ENCODE peak calls at places on chromosome 9, in six cellular contexts. One of them, this sample, is unnamed.

GRCh38 chr9:2241461-2241874 is 226.3 kb downstream of the SMARCA2 start:
- DNase-seq in effector memory CD4-positive, alpha-beta T cell: no peak
- DNase-seq in left ventricle myocardium inferior: peak; percentile 30
- DNase-seq in colonic mucosa: peak; percentile 22
- DNase-seq in pancreas: peak; percentile 55
- DNase-seq in adrenal gland: peak; percentile 31
- DNase-seq in this sample: peak; percentile 49

GRCh38 chr9:89278997-89279739 is 31.8 kb upstream of the CKS2 start:
- DNase-seq in effector memory CD4-positive, alpha-beta T cell: no peak
- DNase-seq in left ventricle myocardium inferior: no peak
- DNase-seq in colonic mucosa: peak; percentile 27
- DNase-seq in pancreas: no peak
- DNase-seq in adrenal gland: no peak
- DNase-seq in this sample: peak; percentile 71

GRCh38 chr9:37381094-37381741 is 41.3 kb upstream of the GRHPR start:
- DNase-seq in effector memory CD4-positive, alpha-beta T cell: no peak
- DNase-seq in left ventricle myocardium inferior: no peak
- DNase-seq in colonic mucosa: no peak
- DNase-seq in pancreas: no peak
- DNase-seq in adrenal gland: peak; percentile 64
- DNase-seq in this sample: no peak

GRCh38 chr9:125183054-125183453 is 6.5 kb downstream of the PPP6C start:
- DNase-seq in effector memory CD4-positive, alpha-beta T cell: no peak
- DNase-seq in left ventricle myocardium inferior: no peak
- DNase-seq in colonic mucosa: no peak
- DNase-seq in pancreas: no peak
- DNase-seq in adrenal gland: no peak
- DNase-seq in this sample: no peak

GRCh38 chr9:120446681-120447080 is 133.3 kb downstream of the CDK5RAP2 start:
- DNase-seq in effector memory CD4-positive, alpha-beta T cell: no peak
- DNase-seq in left ventricle myocardium inferior: no peak
- DNase-seq in colonic mucosa: no peak
- DNase-seq in pancreas: no peak
- DNase-seq in adrenal gland: no peak
- DNase-seq in this sample: no peak

GRCh38 chr9:76687861-76688374 is 76.3 kb upstream of the PCA3 start:
- DNase-seq in effector memory CD4-positive, alpha-beta T cell: no peak
- DNase-seq in left ventricle myocardium inferior: no peak
- DNase-seq in colonic mucosa: no peak
- DNase-seq in pancreas: no peak
- DNase-seq in adrenal gland: no peak
- DNase-seq in this sample: no peak

GRCh38 chr9:72292874-72293607 is 72.0 kb downstream of the ZFAND5 start:
- DNase-seq in effector memory CD4-positive, alpha-beta T cell: no peak
- DNase-seq in left ventricle myocardium inferior: no peak
- DNase-seq in colonic mucosa: peak; percentile 75
- DNase-seq in pancreas: no peak
- DNase-seq in adrenal gland: no peak
- DNase-seq in this sample: no peak

GRCh38 chr9:72441296-72442211 is 76.5 kb upstream of the ZFAND5 start:
- DNase-seq in effector memory CD4-positive, alpha-beta T cell: no peak
- DNase-seq in left ventricle myocardium inferior: no peak
- DNase-seq in colonic mucosa: no peak
- DNase-seq in pancreas: no peak
- DNase-seq in adrenal gland: no peak
- DNase-seq in this sample: no peak

GRCh38 chr9:14352549-14352948 is 38.6 kb upstream of the NFIB start:
- DNase-seq in effector memory CD4-positive, alpha-beta T cell: no peak
- DNase-seq in left ventricle myocardium inferior: no peak
- DNase-seq in colonic mucosa: no peak
- DNase-seq in pancreas: no peak
- DNase-seq in adrenal gland: no peak
- DNase-seq in this sample: no peak

GRCh38 chr9:79387091-79387490 is 184.7 kb upstream of the TLE4 start:
- DNase-seq in effector memory CD4-positive, alpha-beta T cell: no peak
- DNase-seq in left ventricle myocardium inferior: no peak
- DNase-seq in colonic mucosa: no peak
- DNase-seq in pancreas: no peak
- DNase-seq in adrenal gland: no peak
- DNase-seq in this sample: no peak

GRCh38 chr9:84996049-84996448 is 326.5 kb downstream of the NTRK2 start:
- DNase-seq in effector memory CD4-positive, alpha-beta T cell: no peak
- DNase-seq in left ventricle myocardium inferior: no peak
- DNase-seq in colonic mucosa: no peak
- DNase-seq in pancreas: no peak
- DNase-seq in adrenal gland: no peak
- DNase-seq in this sample: no peak

GRCh38 chr9:120299785-120300184 is 280.2 kb downstream of the CDK5RAP2 start:
- DNase-seq in effector memory CD4-positive, alpha-beta T cell: no peak
- DNase-seq in left ventricle myocardium inferior: no peak
- DNase-seq in colonic mucosa: no peak
- DNase-seq in pancreas: no peak
- DNase-seq in adrenal gland: no peak
- DNase-seq in this sample: no peak

GRCh38 chr9:95874303-95874988 is 1.0 kb upstream of the ERCC6L2 start:
- DNase-seq in effector memory CD4-positive, alpha-beta T cell: no peak
- DNase-seq in left ventricle myocardium inferior: no peak
- DNase-seq in colonic mucosa: peak; percentile 28
- DNase-seq in pancreas: no peak
- DNase-seq in adrenal gland: peak; percentile 43
- DNase-seq in this sample: no peak

GRCh38 chr9:20599195-20599594 is 23.1 kb downstream of the MLLT3 start:
- DNase-seq in effector memory CD4-positive, alpha-beta T cell: no peak
- DNase-seq in left ventricle myocardium inferior: no peak
- DNase-seq in colonic mucosa: no peak
- DNase-seq in pancreas: no peak
- DNase-seq in adrenal gland: no peak
- DNase-seq in this sample: no peak

DNA sequence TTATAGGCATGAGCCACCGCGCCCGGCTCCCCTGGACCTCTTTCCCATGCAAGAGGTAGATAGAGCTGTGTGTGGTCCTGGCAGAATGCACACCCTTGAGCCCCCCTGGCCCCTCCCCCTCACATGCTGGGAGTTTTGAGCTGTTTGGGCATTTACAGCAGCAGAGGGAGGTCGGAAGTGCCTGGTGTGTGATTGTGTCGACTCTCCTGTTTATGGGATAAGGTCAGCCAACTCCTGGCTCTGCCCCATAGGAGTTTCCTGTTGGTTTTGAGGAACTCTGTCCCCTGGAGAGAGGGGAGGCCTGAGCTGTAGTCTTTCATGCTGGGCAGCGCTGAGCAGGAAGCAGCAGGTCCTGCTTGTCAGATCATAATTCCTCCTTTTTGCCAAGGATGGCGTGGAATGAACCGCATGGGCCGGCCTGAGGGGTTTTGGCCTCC is 6.0 kb downstream of the LRRC8A start:
- DNase-seq in effector memory CD4-positive, alpha-beta T cell: no peak
- DNase-seq in left ventricle myocardium inferior: no peak
- DNase-seq in colonic mucosa: no peak
- DNase-seq in pancreas: no peak
- DNase-seq in adrenal gland: no peak
- DNase-seq in this sample: no peak
- H3K4me3 ChIP-seq in effector memory CD4-positive, alpha-beta T cell: no peak overlapping the region
- H3K4me3 ChIP-seq in left ventricle myocardium inferior: peak overlapping the region; percentile 23
- H3K4me3 ChIP-seq in colonic mucosa: no peak overlapping the region
- H3K4me3 ChIP-seq in pancreas: no peak overlapping the region
- H3K4me3 ChIP-seq in adrenal gland: no peak overlapping the region
- H3K4me3 ChIP-seq in this sample: no peak overlapping the region

DNA sequence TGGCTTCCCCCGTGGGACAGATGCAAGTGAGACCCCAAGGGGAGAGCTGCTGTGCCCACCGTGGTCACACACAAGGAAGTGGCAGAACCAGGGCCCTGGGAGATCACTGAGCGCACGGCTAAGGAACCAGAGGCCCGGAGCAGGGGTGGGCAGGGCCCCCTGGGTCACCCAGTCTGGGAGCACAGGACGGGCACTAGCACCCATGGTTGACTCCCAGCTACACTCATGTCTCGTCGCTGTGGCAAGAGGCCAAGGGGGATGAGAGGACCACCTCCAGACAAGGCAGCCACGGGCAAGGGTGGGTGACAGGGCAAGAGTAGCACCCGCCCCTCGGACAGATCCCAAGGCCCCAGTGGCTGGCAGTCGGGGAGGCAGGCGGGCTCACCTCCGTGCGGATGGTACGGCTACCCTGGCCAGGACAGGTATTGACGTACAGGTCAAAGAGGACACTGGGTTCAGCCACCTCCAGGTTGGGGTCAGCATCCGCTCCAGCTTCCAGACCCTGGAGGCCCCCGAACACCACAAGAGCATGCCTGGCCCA is 5.1 kb downstream of the ENDOG start:
- DNase-seq in effector memory CD4-positive, alpha-beta T cell: no peak
- DNase-seq in left ventricle myocardium inferior: no peak
- DNase-seq in colonic mucosa: no peak
- DNase-seq in pancreas: no peak
- DNase-seq in adrenal gland: no peak
- DNase-seq in this sample: no peak
- H3K36me3 ChIP-seq in effector memory CD4-positive, alpha-beta T cell: peaks cover 50% of the 10 kb centered on the region
- H3K36me3 ChIP-seq in left ventricle myocardium inferior: peaks cover 71% of the 10 kb centered on the region
- H3K36me3 ChIP-seq in colonic mucosa: peaks cover 4% of the 10 kb centered on the region
- H3K36me3 ChIP-seq in pancreas: peaks cover 12% of the 10 kb centered on the region
- H3K36me3 ChIP-seq in adrenal gland: peaks cover 56% of the 10 kb centered on the region
- H3K36me3 ChIP-seq in this sample: no peaks in the 10 kb centered on the region

DNA sequence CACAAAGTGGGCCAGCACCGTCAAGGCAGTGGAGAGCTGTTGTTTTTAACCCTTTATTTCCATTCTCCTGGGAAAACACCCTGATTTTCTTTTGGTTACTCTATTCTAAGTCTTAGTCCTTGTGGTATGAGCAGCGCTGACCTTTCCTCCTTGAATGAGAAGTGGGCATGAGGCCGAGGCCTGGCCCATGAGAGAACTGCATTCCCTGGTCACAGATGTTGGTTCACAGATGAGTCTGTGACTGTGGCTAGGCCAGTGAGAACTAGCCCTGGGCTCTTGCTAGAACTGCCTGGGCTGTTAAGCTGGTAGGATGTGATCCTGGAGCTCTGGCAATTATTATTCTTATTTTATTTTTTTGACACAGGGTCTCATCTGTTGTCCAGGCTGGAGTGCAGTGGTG is 71.7 kb upstream of the KLF9 start:
- DNase-seq in effector memory CD4-positive, alpha-beta T cell: no peak
- DNase-seq in left ventricle myocardium inferior: no peak
- DNase-seq in colonic mucosa: no peak
- DNase-seq in pancreas: no peak
- DNase-seq in adrenal gland: no peak
- DNase-seq in this sample: no peak
- H3K4me1 ChIP-seq in effector memory CD4-positive, alpha-beta T cell: no peaks in the 10 kb centered on the region
- H3K4me1 ChIP-seq in left ventricle myocardium inferior: peaks cover 83% of the 10 kb centered on the region
- H3K4me1 ChIP-seq in colonic mucosa: no peaks in the 10 kb centered on the region
- H3K4me1 ChIP-seq in pancreas: peaks cover 8% of the 10 kb centered on the region
- H3K4me1 ChIP-seq in adrenal gland: peaks cover 11% of the 10 kb centered on the region
- H3K4me1 ChIP-seq in this sample: peaks cover under 1% of the 10 kb centered on the region

DNA sequence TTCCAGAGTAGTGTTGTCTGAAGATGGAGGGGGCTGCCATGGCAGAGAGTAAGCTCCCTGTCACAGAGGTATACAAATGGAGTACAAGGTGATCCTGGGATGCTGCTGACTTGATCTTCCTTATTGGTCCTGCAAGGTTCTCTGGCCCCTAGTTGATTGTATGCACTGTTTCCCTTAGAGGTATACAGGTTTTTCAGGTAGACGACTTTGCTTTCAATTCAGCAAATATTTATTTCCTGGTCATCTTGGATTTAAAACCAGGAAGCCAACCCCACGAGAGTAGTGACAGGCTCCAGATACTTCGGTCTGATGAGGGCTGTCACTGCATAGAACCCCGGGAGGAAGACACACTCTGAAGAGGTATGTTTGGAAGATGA is 16.5 kb upstream of the TRIM14 start:
- DNase-seq in effector memory CD4-positive, alpha-beta T cell: no peak
- DNase-seq in left ventricle myocardium inferior: no peak
- DNase-seq in colonic mucosa: no peak
- DNase-seq in pancreas: no peak
- DNase-seq in adrenal gland: no peak
- DNase-seq in this sample: no peak
- H3K4me3 ChIP-seq in effector memory CD4-positive, alpha-beta T cell: no peak overlapping the region
- H3K4me3 ChIP-seq in left ventricle myocardium inferior: no peak overlapping the region
- H3K4me3 ChIP-seq in colonic mucosa: no peak overlapping the region
- H3K4me3 ChIP-seq in pancreas: no peak overlapping the region
- H3K4me3 ChIP-seq in adrenal gland: no peak overlapping the region
- H3K4me3 ChIP-seq in this sample: no peak overlapping the region

DNA sequence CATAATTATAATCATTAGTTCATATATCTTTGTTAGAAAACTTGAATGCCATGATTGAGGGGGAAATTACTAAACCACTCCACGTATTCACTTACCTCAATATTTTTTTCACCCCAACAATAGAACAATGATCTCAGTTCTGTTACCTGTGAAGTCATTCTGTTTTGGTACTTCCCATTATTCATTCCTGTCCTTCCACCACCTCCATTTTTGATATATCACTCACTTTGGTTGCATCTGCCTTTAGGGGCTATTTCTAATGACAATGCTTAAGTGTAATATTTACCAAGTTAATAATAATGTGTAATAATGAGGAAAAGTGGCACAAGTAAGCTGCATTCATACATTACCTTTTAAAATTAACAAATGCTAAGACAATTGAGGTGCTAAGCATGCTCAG is 218.4 kb downstream of the SPATA31D1 start:
- DNase-seq in effector memory CD4-positive, alpha-beta T cell: no peak
- DNase-seq in left ventricle myocardium inferior: no peak
- DNase-seq in colonic mucosa: no peak
- DNase-seq in pancreas: no peak
- DNase-seq in adrenal gland: no peak
- DNase-seq in this sample: no peak
- H3K36me3 ChIP-seq in effector memory CD4-positive, alpha-beta T cell: no peaks in the 10 kb centered on the region
- H3K36me3 ChIP-seq in left ventricle myocardium inferior: no peaks in the 10 kb centered on the region
- H3K36me3 ChIP-seq in colonic mucosa: no peaks in the 10 kb centered on the region
- H3K36me3 ChIP-seq in pancreas: no peaks in the 10 kb centered on the region
- H3K36me3 ChIP-seq in adrenal gland: no peaks in the 10 kb centered on the region
- H3K36me3 ChIP-seq in this sample: no peaks in the 10 kb centered on the region

This sample was measured in mucosa of descending colon.